ENCODE peak calls at places on chromosomes 2 and 18, in seven cellular contexts. W is lower lobe of right lung, M is left ventricle myocardium inferior, B is heart left ventricle, E is sigmoid colon, T is GM23338, U is body of pancreas. H is an unnamed sample.

GRCh38 chr2:36373149-36373880 is 17.7 kb downstream of the CRIM1 start:
- DNase-seq in T (no peak), B (no peak), U (no peak), M (no peak), E (no peak), W (no peak), H (no peak)

GRCh38 chr2:237418300-237418699 is 4.3 kb upstream of the COL6A3 start:
- DNase-seq in E (no peak), B (no peak), M (no peak), W (no peak), T (no peak), U (no peak), H (no peak)

GRCh38 chr2:63737085-63737701 is 104.5 kb upstream of the UGP2 start:
- DNase-seq in U (no peak), E (no peak), W (no peak), T (no peak), M (no peak), B (no peak), H (no peak)

GRCh38 chr2:11481426-11481788 is 15.4 kb upstream of the E2F6 start:
- DNase-seq in M (no peak), U (no peak), T (no peak), E (no peak), W (no peak), B (no peak), H (no peak)

GRCh38 chr2:1561259-1561658 is 148.0 kb downstream of the TPO start:
- DNase-seq in W (no peak), M (no peak), U (no peak), B (no peak), E (no peak), T (no peak), H (no peak)

GRCh38 chr2:78260861-78261260 is 738.7 kb upstream of the LRRTM4 start:
- DNase-seq in W (no peak), T (no peak), E (no peak), U (no peak), B (no peak), M (no peak), H (no peak)

GRCh38 chr18:59672125-59672769 is 25.0 kb downstream of the CCBE1 start:
- DNase-seq in M (no peak), U (no peak), E (peak), W (no peak), B (no peak), T (no peak), H (no peak)

GRCh38 chr2:161965994-161966393 is 108.0 kb downstream of the DPP4 start:
- DNase-seq in U (no peak), T (no peak), E (no peak), B (no peak), M (no peak), W (no peak), H (no peak)

GRCh38 chr2:72326759-72327158 is 179.1 kb upstream of the CYP26B1 start:
- DNase-seq in U (no peak), E (no peak), T (no peak), M (no peak), W (no peak), B (no peak), H (no peak)

GRCh38 chr2:241209271-241209670 is 20.8 kb downstream of the ANO7 start:
- DNase-seq in U (no peak), M (no peak), B (no peak), T (no peak), W (no peak), E (no peak), H (no peak)

GRCh38 chr2:100814453-100814852 is 5.5 kb upstream of the NPAS2 start:
- DNase-seq in M (no peak), E (no peak), U (peak), T (no peak), B (no peak), W (no peak), H (no peak)

GRCh38 chr2:20071397-20072383 is 20.3 kb upstream of the LAPTM4A start:
- DNase-seq in W (no peak), E (peak), M (peak), U (peak), B (peak), T (peak), H (peak)

GRCh38 chr2:126849991-126850535 is 48.6 kb upstream of the TEX51 start:
- DNase-seq in T (no peak), U (no peak), E (no peak), W (no peak), B (no peak), M (no peak), H (no peak)

GRCh38 chr2:25169073-25169470 is 692 bp upstream of the POMC start:
- DNase-seq in M (no peak), U (no peak), T (no peak), B (no peak), E (no peak), W (no peak), H (no peak)

GRCh38 chr2:205769494-205769848 is 87.2 kb downstream of the NRP2 start:
- DNase-seq in M (no peak), E (no peak), B (no peak), U (no peak), T (no peak), W (no peak), H (no peak)

GRCh38 chr2:13669607-13670006 is 952.9 kb downstream of the TRIB2 start:
- DNase-seq in W (no peak), M (no peak), B (no peak), U (no peak), E (no peak), T (no peak), H (no peak)

GRCh38 chr2:215521031-215521430 is 85.2 kb upstream of the FN1 start:
- DNase-seq in W (no peak), M (no peak), U (no peak), B (no peak), T (no peak), E (no peak), H (no peak)

GRCh38 chr2:66849128-66849527 is 414.2 kb downstream of the MEIS1 start:
- DNase-seq in M (peak), U (peak), T (no peak), E (no peak), W (no peak), B (peak), H (peak)

GRCh38 chr2:75379811-75380210 is 180.5 kb upstream of the TACR1 start:
- DNase-seq in U (no peak), B (no peak), T (no peak), E (no peak), W (no peak), M (no peak), H (no peak)

GRCh38 chr18:51151568-51152511 is 45.6 kb downstream of the MEX3C start:
- DNase-seq in W (no peak), M (no peak), B (no peak), E (no peak), U (no peak), T (peak), H (no peak)

GRCh38 chr2:213227458-213227857 is 56.8 kb upstream of the SPAG16 start:
- DNase-seq in B (no peak), M (no peak), T (no peak), E (no peak), U (no peak), W (no peak), H (no peak)

GRCh38 chr2:105610444-105611327 is 134.0 kb upstream of the NCK2 start:
- DNase-seq in E (no peak), W (no peak), B (no peak), U (no peak), M (no peak), T (no peak), H (no peak)

GRCh38 chr2:24891201-24891600 is 28.8 kb downstream of the ADCY3 start:
- DNase-seq in M (no peak), U (no peak), W (no peak), E (no peak), B (no peak), T (no peak), H (no peak)

GRCh38 chr2:111617299-111617803 is 266.6 kb downstream of the ANAPC1 start:
- DNase-seq in T (no peak), U (no peak), W (no peak), B (no peak), M (no peak), E (no peak), H (no peak)

GRCh38 chr2:72917875-72918660 is 749 bp downstream of the EMX1 start:
- DNase-seq in M (no peak), W (no peak), E (peak), T (peak), U (no peak), B (no peak), H (no peak)

GRCh38 chr2:205612661-205613060 is 69.6 kb upstream of the NRP2 start:
- DNase-seq in T (no peak), U (no peak), W (no peak), M (no peak), B (no peak), E (no peak), H (no peak)

GRCh38 chr18:35116784-35117318 is 75.6 kb downstream of the MAPRE2 start:
- DNase-seq in T (no peak), W (no peak), U (no peak), B (no peak), M (no peak), E (no peak), H (no peak)

GRCh38 chr2:158990397-158991209 is 22.2 kb downstream of the TANC1 start:
- DNase-seq in T (no peak), U (no peak), E (no peak), B (no peak), M (no peak), W (no peak), H (no peak)
- H3K27ac ChIP-seq in T (no peak), U (no peak), E (no peak), B (no peak), M (no peak), W (no peak), H (no peak)

GRCh38 chr18:26008096-26008495 is 82.3 kb downstream of the SS18 start:
- DNase-seq in T (no peak), B (no peak), M (no peak), E (no peak), W (peak), U (no peak), H (no peak)
- H3K27ac ChIP-seq in T (no peak), B (no peak), M (no peak), E (no peak), W (no peak), U (no peak), H (no peak)

DNA sequence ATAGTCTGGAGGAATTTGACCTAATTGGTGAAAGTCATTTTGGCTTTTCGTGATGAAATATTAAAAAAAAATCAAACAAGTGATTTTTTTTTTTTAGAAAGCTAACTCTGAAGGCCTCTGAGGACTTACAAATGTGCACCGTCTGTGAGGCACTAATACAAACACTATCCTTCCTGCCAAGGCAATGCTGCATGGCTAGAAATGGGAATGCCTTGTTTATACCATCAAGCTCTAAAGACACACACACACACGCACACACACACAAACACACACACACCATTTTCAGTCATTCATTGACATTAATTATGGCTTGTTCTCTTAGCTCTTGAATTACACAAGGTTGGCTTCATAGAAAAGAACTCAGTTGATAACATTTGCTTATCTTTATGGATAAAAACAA is 1242.0 kb upstream of the ACVR2A start:
- DNase-seq in B (no peak), T (no peak), E (no peak), W (no peak), U (no peak), M (no peak), H (no peak)
- H3K27ac ChIP-seq in B (no peak), T (no peak), E (no peak), W (no peak), U (no peak), M (no peak), H (no peak)

GRCh38 chr2:9388950-9389911 is 34.1 kb downstream of the ITGB1BP1 start:
- DNase-seq in W (no peak), B (no peak), E (peak), T (no peak), M (no peak), U (no peak), H (no peak)
- H3K27ac ChIP-seq in W (no peak), B (no peak), E (no peak), T (no peak), M (no peak), U (no peak), H (no peak)